ENCODE peak calls at places on chromosomes 16 and 17, in six cellular contexts. N, C, H, Q, S and P are unnamed samples.
A peak's percentile ranks its signal among the peaks of the same experiment; 100 is the strongest.

GRCh38 chr17:28357901-28358197 is 522 bp upstream of the POLDIP2 start:
- DNase-seq in N (no peak), C (no peak), H (no peak), Q (no peak), S (no peak), P (no peak)

GRCh38 chr17:6471531-6472465 is 27.5 kb downstream of the PIMREG start:
- DNase-seq in N (no peak), C (peak; percentile 86), H (no peak), Q (no peak), S (no peak), P (no peak)

GRCh38 chr16:8182761-8183160 is 407.6 kb downstream of the TMEM114 start:
- DNase-seq in N (no peak), C (no peak), H (no peak), Q (no peak), S (no peak), P (no peak)

GRCh38 chr16:1650131-1650530 is 27.9 kb upstream of the JPT2 start:
- DNase-seq in N (no peak), C (peak; percentile 80), H (no peak), Q (no peak), S (no peak), P (no peak)

GRCh38 chr17:6098050-6098449 is 27.9 kb downstream of the WSCD1 start:
- DNase-seq in N (no peak), C (no peak), H (no peak), Q (no peak), S (no peak), P (no peak)

GRCh38 chr17:1347681-1348318 is 52.2 kb downstream of the YWHAE start:
- DNase-seq in N (no peak), C (peak; percentile 87), H (no peak), Q (no peak), S (peak; percentile 58), P (no peak)

GRCh38 chr17:76585649-76586593 is at the start of gene ST6GALNAC2:
- DNase-seq in N (no peak), C (peak; percentile 69), H (peak; percentile 42), Q (peak; percentile 69), S (peak; percentile 68), P (peak; percentile 69)

GRCh38 chr16:82801361-82801760 is 174.6 kb downstream of the CDH13 start:
- DNase-seq in N (no peak), C (peak; percentile 61), H (no peak), Q (no peak), S (no peak), P (no peak)

GRCh38 chr17:37774508-37774907 is 29.6 kb upstream of the HNF1B start:
- DNase-seq in N (no peak), C (no peak), H (no peak), Q (no peak), S (no peak), P (no peak)

GRCh38 chr16:54867302-54867832 is 63.3 kb upstream of the IRX5 start:
- DNase-seq in N (no peak), C (peak; percentile 3), H (no peak), Q (no peak), S (no peak), P (no peak)

GRCh38 chr16:87017388-87018012 is 299.7 kb downstream of the C16orf95 start:
- DNase-seq in N (peak; percentile 39), C (peak; percentile 91), H (no peak), Q (no peak), S (no peak), P (no peak)

GRCh38 chr17:38908676-38909181 is 16.7 kb upstream of the LASP1NB start:
- DNase-seq in N (no peak), C (no peak), H (peak; percentile 21), Q (no peak), S (peak; percentile 15), P (no peak)

GRCh38 chr17:81164464-81165245 is 652 bp upstream of the PVALEF start:
- DNase-seq in N (no peak), C (no peak), H (no peak), Q (no peak), S (peak; percentile 17), P (no peak)

GRCh38 chr17:75808905-75809621 is 24.5 kb downstream of the UNK start:
- DNase-seq in N (no peak), C (peak; percentile 96), H (peak; percentile 68), Q (no peak), S (peak; percentile 24), P (peak; percentile 61)

GRCh38 chr16:31130899-31131298 is 4.6 kb downstream of the PRSS8 start:
- DNase-seq in N (no peak), C (no peak), H (no peak), Q (no peak), S (peak; percentile 91), P (no peak)

GRCh38 chr16:55502801-55503366 is 6.0 kb upstream of the LPCAT2 start:
- DNase-seq in N (no peak), C (peak; percentile 40), H (peak; percentile 97), Q (peak; percentile 88), S (peak; percentile 50), P (peak; percentile 93)

GRCh38 chr16:80583466-80583865 is 42.7 kb downstream of the DYNLRB2 start:
- DNase-seq in N (no peak), C (peak; percentile 72), H (no peak), Q (no peak), S (no peak), P (peak; percentile 19)

GRCh38 chr17:17018021-17018441 is 24.2 kb upstream of the MPRIP start:
- DNase-seq in N (no peak), C (no peak), H (no peak), Q (no peak), S (no peak), P (no peak)

GRCh38 chr16:22192261-22193133 is 13.6 kb upstream of the EEF2K start:
- DNase-seq in N (no peak), C (peak; percentile 96), H (peak; percentile 81), Q (peak; percentile 72), S (peak; percentile 63), P (peak; percentile 77)

GRCh38 chr16:59385953-59386352 is 651.8 kb upstream of the GOT2 start:
- DNase-seq in N (no peak), C (peak; percentile 65), H (no peak), Q (no peak), S (no peak), P (no peak)

GRCh38 chr17:50027639-50028206 is 28.2 kb upstream of the ITGA3 start:
- DNase-seq in N (no peak), C (peak; percentile 97), H (peak; percentile 76), Q (peak; percentile 65), S (no peak), P (peak; percentile 55)

GRCh38 chr16:85935957-85936760 is 37.2 kb downstream of the IRF8 start:
- DNase-seq in N (no peak), C (no peak), H (no peak), Q (no peak), S (no peak), P (no peak)

GRCh38 chr16:50972899-50973298 is 178.2 kb downstream of the SALL1 start:
- DNase-seq in N (no peak), C (no peak), H (no peak), Q (no peak), S (no peak), P (no peak)

GRCh38 chr16:28931801-28932225 is at the start of gene CD19:
- DNase-seq in N (no peak), C (no peak), H (no peak), Q (no peak), S (no peak), P (no peak)

GRCh38 chr16:72787519-72788268 is 260.2 kb downstream of the ZFHX3 start:
- DNase-seq in N (no peak), C (peak; percentile 97), H (peak; percentile 74), Q (peak; percentile 53), S (peak; percentile 84), P (peak; percentile 49)

GRCh38 chr17:46026045-46026814 is 27.2 kb downstream of the STH start:
- DNase-seq in N (no peak), C (no peak), H (no peak), Q (no peak), S (no peak), P (no peak)

GRCh38 chr16:79093554-79093967 is 507.0 kb downstream of the MAF start:
- DNase-seq in N (no peak), C (no peak), H (no peak), Q (no peak), S (no peak), P (no peak)

GRCh38 chr16:19338335-19338734 is 52.8 kb downstream of the CLEC19A start:
- DNase-seq in N (no peak), C (no peak), H (no peak), Q (no peak), S (no peak), P (no peak)

GRCh38 chr17:35245196-35245486 is 2.3 kb downstream of the SLFN5 start:
- DNase-seq in N (peak; percentile 68), C (peak; percentile 95), H (no peak), Q (no peak), S (no peak), P (no peak)

GRCh38 chr16:84851192-84852127 is 31.7 kb downstream of the CRISPLD2 start:
- DNase-seq in N (peak; percentile 81), C (peak; percentile 83), H (no peak), Q (no peak), S (no peak), P (no peak)

GRCh38 chr16:79278506-79278905 is 322.0 kb downstream of the MAF start:
- DNase-seq in N (no peak), C (no peak), H (no peak), Q (no peak), S (no peak), P (no peak)

GRCh38 chr17:39754161-39754957 is 16.6 kb downstream of the GRB7 start:
- DNase-seq in N (peak; percentile 35), C (peak; percentile 95), H (peak; percentile 89), Q (peak; percentile 93), S (peak; percentile 81), P (peak; percentile 91)

GRCh38 chr17:50661795-50662391 is 27.2 kb downstream of the ABCC3 start:
- DNase-seq in N (peak; percentile 79), C (peak; percentile 92), H (peak; percentile 62), Q (no peak), S (peak; percentile 70), P (no peak)

GRCh38 chr17:73118876-73119485 is 26.5 kb upstream of the SLC39A11 start:
- DNase-seq in N (no peak), C (no peak), H (no peak), Q (no peak), S (no peak), P (no peak)
- H3K27ac ChIP-seq in N (no peak overlapping the region), C (no peak overlapping the region), H (no peak overlapping the region), Q (no peak overlapping the region), S (no peak overlapping the region), P (no peak overlapping the region)

GRCh38 chr17:77887110-77887463 is 71.4 kb upstream of the TNRC6C start:
- DNase-seq in N (no peak), C (no peak), H (no peak), Q (no peak), S (no peak), P (no peak)
- H3K4me3 ChIP-seq in N (no peak overlapping the region), C (peak overlapping the region; percentile 81), H (peak overlapping the region; percentile 49), Q (no peak overlapping the region), S (peak overlapping the region; percentile 39), P (peak overlapping the region; percentile 74)

GRCh38 chr17:7858487-7858832 is 657 bp downstream of the CYB5D1 start:
- DNase-seq in N (no peak), C (peak; percentile 92), H (peak; percentile 43), Q (peak; percentile 31), S (no peak), P (peak; percentile 44)
- H3K4me1 ChIP-seq in N (peaks cover 10% of the 10 kb centered on the region), C (peaks cover 17% of the 10 kb centered on the region), H (no peaks in the 10 kb centered on the region), Q (peaks cover 31% of the 10 kb centered on the region), S (peaks cover 16% of the 10 kb centered on the region), P (peaks cover 48% of the 10 kb centered on the region)

DNA sequence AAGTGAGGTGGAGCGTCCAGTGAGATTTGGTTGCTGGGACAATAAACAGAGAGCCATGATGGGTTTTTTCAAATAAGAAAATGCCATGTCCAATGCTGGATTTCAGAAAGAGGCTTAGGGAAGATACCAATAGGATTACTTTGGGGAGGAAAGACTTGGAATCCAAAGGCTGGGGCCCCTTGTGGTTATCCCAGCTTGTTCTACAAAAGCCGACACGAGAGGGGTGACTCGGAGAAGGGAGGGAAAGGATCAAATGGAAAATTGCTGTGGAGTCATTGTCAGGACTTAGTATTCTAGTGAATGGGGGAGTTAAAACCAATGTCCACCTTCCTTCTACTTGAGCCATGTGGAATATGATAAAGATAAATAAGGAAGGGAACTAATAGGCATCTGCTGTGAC is 305.5 kb downstream of the SOX9 start:
- DNase-seq in N (no peak), C (no peak), H (no peak), Q (no peak), S (no peak), P (no peak)
- H3K27ac ChIP-seq in N (peak overlapping the region; percentile 78), C (no peak overlapping the region), H (no peak overlapping the region), Q (no peak overlapping the region), S (no peak overlapping the region), P (no peak overlapping the region)